ENCODE peak calls at places on chromosomes 5 and 9, in four cellular contexts. One of them, this sample, is unnamed.

GRCh38 chr9:36962721-36963120 is 71.3 kb downstream of the PAX5 start:
- DNase-seq in activated T-helper 1 cell treated with Interleukin-2 at 50 U/mL for 16 hours: no peak
- DNase-seq in cardiac septum: peak
- DNase-seq in M059J: no peak
- DNase-seq in this sample: no peak

GRCh38 chr5:139711852-139712171 is 63.7 kb downstream of the CXXC5 start:
- DNase-seq in activated T-helper 1 cell treated with Interleukin-2 at 50 U/mL for 16 hours: no peak
- DNase-seq in cardiac septum: no peak
- DNase-seq in M059J: peak
- DNase-seq in this sample: no peak

GRCh38 chr5:76283670-76284069 is 119.4 kb upstream of the IQGAP2 start:
- DNase-seq in activated T-helper 1 cell treated with Interleukin-2 at 50 U/mL for 16 hours: no peak
- DNase-seq in cardiac septum: no peak
- DNase-seq in M059J: no peak
- DNase-seq in this sample: no peak

GRCh38 chr5:117077142-117077541 is 502.5 kb upstream of the SEMA6A start:
- DNase-seq in activated T-helper 1 cell treated with Interleukin-2 at 50 U/mL for 16 hours: no peak
- DNase-seq in cardiac septum: no peak
- DNase-seq in M059J: no peak
- DNase-seq in this sample: no peak

GRCh38 chr5:115243412-115243811 is 19.3 kb downstream of the PGGT1B start:
- DNase-seq in activated T-helper 1 cell treated with Interleukin-2 at 50 U/mL for 16 hours: no peak
- DNase-seq in cardiac septum: no peak
- DNase-seq in M059J: peak
- DNase-seq in this sample: no peak

GRCh38 chr5:108798866-108799265 is 51.2 kb downstream of the FER start:
- DNase-seq in activated T-helper 1 cell treated with Interleukin-2 at 50 U/mL for 16 hours: no peak
- DNase-seq in cardiac septum: no peak
- DNase-seq in M059J: no peak
- DNase-seq in this sample: no peak

GRCh38 chr9:109498195-109499060 is at the start of gene PTPN3:
- DNase-seq in activated T-helper 1 cell treated with Interleukin-2 at 50 U/mL for 16 hours: no peak
- DNase-seq in cardiac septum: no peak
- DNase-seq in M059J: peak
- DNase-seq in this sample: no peak

GRCh38 chr9:86035827-86036440 is 63.4 kb downstream of the GOLM1 start:
- DNase-seq in activated T-helper 1 cell treated with Interleukin-2 at 50 U/mL for 16 hours: no peak
- DNase-seq in cardiac septum: no peak
- DNase-seq in M059J: no peak
- DNase-seq in this sample: no peak

GRCh38 chr9:131817627-131818026 is 77.8 kb upstream of the RAPGEF1 start:
- DNase-seq in activated T-helper 1 cell treated with Interleukin-2 at 50 U/mL for 16 hours: no peak
- DNase-seq in cardiac septum: no peak
- DNase-seq in M059J: no peak
- DNase-seq in this sample: no peak

GRCh38 chr5:42840279-42840678 is 28.6 kb upstream of the SELENOP start:
- DNase-seq in activated T-helper 1 cell treated with Interleukin-2 at 50 U/mL for 16 hours: no peak
- DNase-seq in cardiac septum: no peak
- DNase-seq in M059J: peak
- DNase-seq in this sample: peak

GRCh38 chr5:177454397-177455035 is 7.9 kb downstream of the PRR7 start:
- DNase-seq in activated T-helper 1 cell treated with Interleukin-2 at 50 U/mL for 16 hours: peak
- DNase-seq in cardiac septum: peak
- DNase-seq in M059J: peak
- DNase-seq in this sample: peak

GRCh38 chr5:140870221-140871201 is 1.8 kb downstream of the PCDHA11 start:
- DNase-seq in activated T-helper 1 cell treated with Interleukin-2 at 50 U/mL for 16 hours: no peak
- DNase-seq in cardiac septum: no peak
- DNase-seq in M059J: no peak
- DNase-seq in this sample: no peak

GRCh38 chr9:137836831-137837241 is 40.7 kb upstream of the CACNA1B start:
- DNase-seq in activated T-helper 1 cell treated with Interleukin-2 at 50 U/mL for 16 hours: no peak
- DNase-seq in cardiac septum: no peak
- DNase-seq in M059J: no peak
- DNase-seq in this sample: no peak

GRCh38 chr9:35350827-35351549 is 138.9 kb upstream of the RUSC2 start:
- DNase-seq in activated T-helper 1 cell treated with Interleukin-2 at 50 U/mL for 16 hours: no peak
- DNase-seq in cardiac septum: no peak
- DNase-seq in M059J: peak
- DNase-seq in this sample: no peak

GRCh38 chr5:58235279-58235678 is 224.6 kb downstream of the PLK2 start:
- DNase-seq in activated T-helper 1 cell treated with Interleukin-2 at 50 U/mL for 16 hours: no peak
- DNase-seq in cardiac septum: no peak
- DNase-seq in M059J: no peak
- DNase-seq in this sample: peak

GRCh38 chr5:134427540-134428041 is 15.9 kb upstream of the CDKN2AIPNL start:
- DNase-seq in activated T-helper 1 cell treated with Interleukin-2 at 50 U/mL for 16 hours: no peak
- DNase-seq in cardiac septum: no peak
- DNase-seq in M059J: no peak
- DNase-seq in this sample: no peak

GRCh38 chr5:176836811-176837706 is 26.7 kb downstream of the UNC5A start:
- DNase-seq in activated T-helper 1 cell treated with Interleukin-2 at 50 U/mL for 16 hours: no peak
- DNase-seq in cardiac septum: no peak
- DNase-seq in M059J: no peak
- DNase-seq in this sample: no peak

GRCh38 chr5:144812770-144813169 is 642.1 kb downstream of the KCTD16 start:
- DNase-seq in activated T-helper 1 cell treated with Interleukin-2 at 50 U/mL for 16 hours: no peak
- DNase-seq in cardiac septum: no peak
- DNase-seq in M059J: peak
- DNase-seq in this sample: no peak